ENCODE peak calls at places on chromosomes 7 and 10, in seven cellular contexts. One of them, this sample, is unnamed.

GRCh38 chr10:117762819-117763172 is 220.2 kb downstream of the EMX2 start:
- DNase-seq in suprapubic skin: no peak
- DNase-seq in mesenchymal stem cell: no peak
- DNase-seq in WERI-Rb-1: no peak
- DNase-seq in IMR-90: no peak
- DNase-seq in AG09309: no peak
- DNase-seq in colonic mucosa: no peak
- DNase-seq in this sample: no peak

GRCh38 chr10:102347236-102347828 is 48.2 kb upstream of the NFKB2 start:
- DNase-seq in mesenchymal stem cell: peak
- DNase-seq in WERI-Rb-1: peak
- DNase-seq in colonic mucosa: peak
- DNase-seq in suprapubic skin: no peak
- DNase-seq in IMR-90: peak
- DNase-seq in AG09309: no peak
- DNase-seq in this sample: peak

GRCh38 chr7:134818568-134819345 is 39.3 kb downstream of the CALD1 start:
- DNase-seq in IMR-90: no peak
- DNase-seq in WERI-Rb-1: no peak
- DNase-seq in suprapubic skin: no peak
- DNase-seq in colonic mucosa: no peak
- DNase-seq in AG09309: no peak
- DNase-seq in mesenchymal stem cell: peak
- DNase-seq in this sample: no peak

GRCh38 chr10:77432398-77432797 is 205.2 kb downstream of the KCNMA1 start:
- DNase-seq in WERI-Rb-1: no peak
- DNase-seq in mesenchymal stem cell: no peak
- DNase-seq in colonic mucosa: no peak
- DNase-seq in IMR-90: no peak
- DNase-seq in AG09309: no peak
- DNase-seq in suprapubic skin: no peak
- DNase-seq in this sample: no peak

GRCh38 chr10:69578508-69578991 is 5.3 kb upstream of the NEUROG3 start:
- DNase-seq in mesenchymal stem cell: no peak
- DNase-seq in AG09309: no peak
- DNase-seq in colonic mucosa: no peak
- DNase-seq in WERI-Rb-1: no peak
- DNase-seq in suprapubic skin: no peak
- DNase-seq in IMR-90: no peak
- DNase-seq in this sample: no peak

GRCh38 chr10:102904337-102904736 is 13.8 kb upstream of the CNNM2 start:
- DNase-seq in AG09309: no peak
- DNase-seq in colonic mucosa: no peak
- DNase-seq in mesenchymal stem cell: no peak
- DNase-seq in IMR-90: no peak
- DNase-seq in WERI-Rb-1: no peak
- DNase-seq in suprapubic skin: no peak
- DNase-seq in this sample: no peak

GRCh38 chr7:38321515-38321944 is 48.1 kb upstream of the TARP start:
- DNase-seq in AG09309: peak
- DNase-seq in IMR-90: peak
- DNase-seq in suprapubic skin: no peak
- DNase-seq in mesenchymal stem cell: peak
- DNase-seq in WERI-Rb-1: no peak
- DNase-seq in colonic mucosa: no peak
- DNase-seq in this sample: peak

GRCh38 chr10:35640474-35640873 is 1.6 kb downstream of the FZD8 start:
- DNase-seq in AG09309: no peak
- DNase-seq in mesenchymal stem cell: peak
- DNase-seq in suprapubic skin: peak
- DNase-seq in WERI-Rb-1: peak
- DNase-seq in colonic mucosa: peak
- DNase-seq in IMR-90: peak
- DNase-seq in this sample: peak

GRCh38 chr7:101357433-101357832 is 5.2 kb upstream of the COL26A1 start:
- DNase-seq in suprapubic skin: no peak
- DNase-seq in colonic mucosa: no peak
- DNase-seq in WERI-Rb-1: no peak
- DNase-seq in mesenchymal stem cell: no peak
- DNase-seq in IMR-90: no peak
- DNase-seq in AG09309: no peak
- DNase-seq in this sample: no peak

GRCh38 chr10:112955736-112956421 is 5.8 kb downstream of the TCF7L2 start:
- DNase-seq in IMR-90: peak
- DNase-seq in mesenchymal stem cell: peak
- DNase-seq in WERI-Rb-1: no peak
- DNase-seq in AG09309: peak
- DNase-seq in suprapubic skin: no peak
- DNase-seq in colonic mucosa: peak
- DNase-seq in this sample: peak

GRCh38 chr7:26156454-26157365 is 4.7 kb downstream of the NFE2L3 start:
- DNase-seq in WERI-Rb-1: no peak
- DNase-seq in AG09309: peak
- DNase-seq in colonic mucosa: no peak
- DNase-seq in IMR-90: peak
- DNase-seq in mesenchymal stem cell: peak
- DNase-seq in suprapubic skin: no peak
- DNase-seq in this sample: peak

GRCh38 chr7:144957998-144958397 is 122.1 kb upstream of the TPK1 start:
- DNase-seq in IMR-90: no peak
- DNase-seq in mesenchymal stem cell: no peak
- DNase-seq in AG09309: no peak
- DNase-seq in WERI-Rb-1: no peak
- DNase-seq in colonic mucosa: no peak
- DNase-seq in suprapubic skin: no peak
- DNase-seq in this sample: no peak

GRCh38 chr7:73701357-73701995 is 18.0 kb downstream of the STX1A start:
- DNase-seq in colonic mucosa: peak
- DNase-seq in AG09309: no peak
- DNase-seq in suprapubic skin: no peak
- DNase-seq in mesenchymal stem cell: peak
- DNase-seq in IMR-90: peak
- DNase-seq in WERI-Rb-1: peak
- DNase-seq in this sample: peak

DNA sequence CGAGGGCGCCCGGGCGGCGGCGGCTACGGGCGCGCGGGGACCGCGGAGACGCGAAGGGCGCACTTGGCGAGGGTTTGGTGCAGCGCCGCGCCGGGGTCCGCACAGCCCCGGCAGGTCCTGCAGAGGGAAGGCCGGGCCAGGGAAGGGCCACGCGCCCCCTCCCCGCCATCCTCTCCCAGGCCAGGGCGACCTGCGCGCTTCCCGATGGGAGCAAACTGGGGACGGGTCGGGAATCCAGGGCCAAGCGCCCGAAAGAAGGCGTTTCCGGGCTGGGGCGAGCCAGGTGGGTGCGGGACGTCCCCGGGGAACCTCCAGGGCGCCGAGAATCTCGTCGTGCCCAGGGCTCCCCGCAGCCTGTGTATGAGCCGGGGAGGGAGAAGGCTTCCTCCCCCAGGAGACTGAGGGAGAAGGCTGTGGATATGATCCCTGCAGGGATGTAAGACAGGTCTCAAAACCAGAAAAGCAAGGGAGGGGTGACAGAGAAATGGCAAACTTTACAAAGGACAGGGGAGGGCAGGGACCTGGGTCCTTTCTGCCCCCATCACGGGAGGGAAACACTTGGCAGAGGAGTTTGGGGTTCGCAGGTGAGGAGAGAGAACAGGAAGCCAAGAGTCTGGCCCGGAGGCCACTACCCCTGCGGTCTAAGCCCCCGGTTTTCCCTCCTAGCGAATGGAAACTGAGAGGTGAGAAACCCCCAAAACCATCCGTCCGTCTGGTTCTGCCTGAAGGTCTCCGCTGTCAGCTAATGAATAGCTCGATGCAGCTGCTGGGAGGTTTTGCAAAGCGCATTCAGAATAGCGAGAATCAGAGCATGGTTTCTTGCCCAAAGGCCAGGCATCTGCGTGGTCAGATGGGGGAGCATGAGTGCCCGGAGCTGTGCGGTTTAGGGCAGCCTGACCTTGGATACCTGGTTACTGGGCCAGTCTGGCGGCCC is 674 bp downstream of the AMZ1 start:
- DNase-seq in WERI-Rb-1: no peak
- DNase-seq in colonic mucosa: no peak
- DNase-seq in IMR-90: no peak
- DNase-seq in suprapubic skin: no peak
- DNase-seq in mesenchymal stem cell: no peak
- DNase-seq in AG09309: no peak
- DNase-seq in this sample: no peak
- H3K4me3 ChIP-seq in WERI-Rb-1: no peak
- H3K4me3 ChIP-seq in colonic mucosa: peak
- H3K4me3 ChIP-seq in IMR-90: peak
- H3K4me3 ChIP-seq in suprapubic skin: peak
- H3K4me3 ChIP-seq in mesenchymal stem cell: peak
- H3K4me3 ChIP-seq in AG09309: peak
- H3K4me3 ChIP-seq in this sample: peak

DNA sequence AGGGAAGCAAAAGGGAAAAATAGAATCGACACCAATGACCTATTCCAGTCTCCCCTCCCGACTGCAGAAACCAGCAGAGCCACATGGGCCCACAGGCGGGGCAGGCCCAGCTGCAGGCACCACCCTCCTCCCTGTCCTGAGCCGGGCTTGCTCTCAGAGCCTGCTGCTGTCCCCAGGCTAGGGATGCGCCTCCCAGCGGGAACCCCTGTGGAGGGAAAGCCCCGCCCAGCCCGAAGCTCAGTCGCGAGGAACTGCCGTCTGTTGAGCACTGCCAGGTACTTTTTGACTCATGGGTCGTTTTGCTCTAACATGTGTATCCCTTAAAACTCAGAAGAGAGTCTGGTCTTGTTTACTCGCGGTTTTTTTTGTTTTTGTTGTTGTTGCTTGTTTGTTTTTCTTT is 124.5 kb upstream of the RET start:
- DNase-seq in suprapubic skin: peak
- DNase-seq in colonic mucosa: peak
- DNase-seq in WERI-Rb-1: peak
- DNase-seq in IMR-90: no peak
- DNase-seq in AG09309: no peak
- DNase-seq in mesenchymal stem cell: peak
- DNase-seq in this sample: no peak
- H3K4me3 ChIP-seq in suprapubic skin: peak
- H3K4me3 ChIP-seq in colonic mucosa: no peak
- H3K4me3 ChIP-seq in WERI-Rb-1: no peak
- H3K4me3 ChIP-seq in IMR-90: no peak
- H3K4me3 ChIP-seq in AG09309: no peak
- H3K4me3 ChIP-seq in mesenchymal stem cell: no peak
- H3K4me3 ChIP-seq in this sample: no peak

GRCh38 chr10:47283848-47284247 is 16.1 kb upstream of the GDF10 start:
- DNase-seq in WERI-Rb-1: no peak
- DNase-seq in IMR-90: no peak
- DNase-seq in mesenchymal stem cell: no peak
- DNase-seq in colonic mucosa: no peak
- DNase-seq in AG09309: no peak
- DNase-seq in suprapubic skin: no peak
- DNase-seq in this sample: no peak

GRCh38 chr10:47287365-47287802 is 12.6 kb upstream of the GDF10 start:
- DNase-seq in suprapubic skin: peak
- DNase-seq in IMR-90: no peak
- DNase-seq in mesenchymal stem cell: no peak
- DNase-seq in AG09309: no peak
- DNase-seq in colonic mucosa: peak
- DNase-seq in WERI-Rb-1: no peak
- DNase-seq in this sample: no peak

GRCh38 chr10:47286116-47286505 is 13.9 kb upstream of the GDF10 start:
- DNase-seq in IMR-90: no peak
- DNase-seq in suprapubic skin: no peak
- DNase-seq in mesenchymal stem cell: no peak
- DNase-seq in WERI-Rb-1: no peak
- DNase-seq in AG09309: no peak
- DNase-seq in colonic mucosa: no peak
- DNase-seq in this sample: no peak

GRCh38 chr10:47286591-47287325 is 13.2 kb upstream of the GDF10 start:
- DNase-seq in mesenchymal stem cell: no peak
- DNase-seq in AG09309: no peak
- DNase-seq in WERI-Rb-1: no peak
- DNase-seq in IMR-90: no peak
- DNase-seq in suprapubic skin: no peak
- DNase-seq in colonic mucosa: no peak
- DNase-seq in this sample: no peak

GRCh38 chr10:47285381-47286115 is 14.4 kb upstream of the GDF10 start:
- DNase-seq in AG09309: no peak
- DNase-seq in colonic mucosa: no peak
- DNase-seq in suprapubic skin: no peak
- DNase-seq in mesenchymal stem cell: no peak
- DNase-seq in IMR-90: no peak
- DNase-seq in WERI-Rb-1: no peak
- DNase-seq in this sample: no peak
- H3K4me3 ChIP-seq in AG09309: no peak
- H3K4me3 ChIP-seq in colonic mucosa: no peak
- H3K4me3 ChIP-seq in suprapubic skin: no peak
- H3K4me3 ChIP-seq in mesenchymal stem cell: no peak
- H3K4me3 ChIP-seq in IMR-90: no peak
- H3K4me3 ChIP-seq in WERI-Rb-1: no peak
- H3K4me3 ChIP-seq in this sample: no peak

GRCh38 chr10:71359364-71360046 is 37.2 kb upstream of the CDH23 start:
- DNase-seq in WERI-Rb-1: no peak
- DNase-seq in suprapubic skin: no peak
- DNase-seq in AG09309: no peak
- DNase-seq in colonic mucosa: no peak
- DNase-seq in mesenchymal stem cell: no peak
- DNase-seq in IMR-90: no peak
- DNase-seq in this sample: no peak

GRCh38 chr10:71358292-71358691 is 38.4 kb upstream of the CDH23 start:
- DNase-seq in suprapubic skin: no peak
- DNase-seq in WERI-Rb-1: no peak
- DNase-seq in mesenchymal stem cell: no peak
- DNase-seq in AG09309: no peak
- DNase-seq in colonic mucosa: no peak
- DNase-seq in IMR-90: no peak
- DNase-seq in this sample: no peak

GRCh38 chr10:71355886-71356285 is 36.8 kb downstream of the SLC29A3 start:
- DNase-seq in AG09309: no peak
- DNase-seq in WERI-Rb-1: no peak
- DNase-seq in mesenchymal stem cell: no peak
- DNase-seq in colonic mucosa: no peak
- DNase-seq in IMR-90: no peak
- DNase-seq in suprapubic skin: no peak
- DNase-seq in this sample: no peak

GRCh38 chr10:71354771-71355170 is 35.7 kb downstream of the SLC29A3 start:
- DNase-seq in suprapubic skin: no peak
- DNase-seq in IMR-90: peak
- DNase-seq in AG09309: no peak
- DNase-seq in mesenchymal stem cell: no peak
- DNase-seq in colonic mucosa: no peak
- DNase-seq in WERI-Rb-1: no peak
- DNase-seq in this sample: no peak

DNA sequence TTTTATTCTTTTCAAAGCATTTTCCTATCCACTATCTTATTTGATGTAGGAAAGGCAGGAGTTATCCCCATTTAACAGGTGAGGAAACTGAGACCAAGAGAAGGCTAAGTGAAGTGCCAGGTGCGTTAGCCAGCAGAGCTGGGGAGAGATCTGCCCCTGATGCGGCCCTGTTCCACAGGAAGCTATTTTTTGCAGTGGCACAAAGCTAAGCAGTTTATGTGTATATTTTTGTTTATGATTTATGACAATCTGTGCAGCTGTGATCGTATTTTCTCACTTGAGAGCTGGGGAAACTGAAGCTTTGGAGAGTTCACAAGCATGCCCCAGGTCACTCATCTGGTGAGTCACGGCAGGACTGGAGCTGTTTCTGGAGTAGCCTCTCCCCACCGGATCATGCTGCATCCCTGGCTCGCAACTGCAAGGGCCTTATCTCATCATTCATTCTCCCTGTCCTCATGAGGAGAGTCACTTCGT is 38.8 kb downstream of the SLC29A3 start:
- DNase-seq in AG09309: no peak
- DNase-seq in colonic mucosa: no peak
- DNase-seq in WERI-Rb-1: no peak
- DNase-seq in IMR-90: peak
- DNase-seq in mesenchymal stem cell: peak
- DNase-seq in suprapubic skin: no peak
- DNase-seq in this sample: peak
- H3K4me3 ChIP-seq in AG09309: no peak
- H3K4me3 ChIP-seq in colonic mucosa: no peak
- H3K4me3 ChIP-seq in WERI-Rb-1: no peak
- H3K4me3 ChIP-seq in IMR-90: no peak
- H3K4me3 ChIP-seq in mesenchymal stem cell: no peak
- H3K4me3 ChIP-seq in suprapubic skin: no peak
- H3K4me3 ChIP-seq in this sample: no peak

This sample was measured in brain microvascular endothelial cell.